ENCODE peak calls at places on chromosome 17, in five cellular contexts. G, W, J, L and Y are unnamed samples.
A peak's percentile ranks its signal among the peaks of the same experiment; 100 is the strongest.

GRCh38 chr17:79192503-79193500 is 118.2 kb downstream of the ENGASE start:
- DNase-seq in G (no peak), W (peak; percentile 23), J (no peak), L (peak; percentile 61), Y (peak; percentile 76)

GRCh38 chr17:44733753-44734152 is 25.0 kb upstream of the ADAM11 start:
- DNase-seq in G (no peak), W (no peak), J (no peak), L (no peak), Y (peak; percentile 53)

GRCh38 chr17:45256114-45256966 is 5.6 kb downstream of the SPATA32 start:
- DNase-seq in G (no peak), W (no peak), J (no peak), L (no peak), Y (no peak)

GRCh38 chr17:76871668-76872067 is 3.5 kb downstream of the MGAT5B start:
- DNase-seq in G (no peak), W (peak; percentile 8), J (no peak), L (no peak), Y (no peak)

GRCh38 chr17:16314859-16315258 is 38.4 kb downstream of the CENPV start:
- DNase-seq in G (no peak), W (no peak), J (no peak), L (no peak), Y (no peak)

GRCh38 chr17:58120195-58120822 is 27.9 kb upstream of the OR4D1 start:
- DNase-seq in G (no peak), W (peak; percentile 54), J (no peak), L (peak; percentile 74), Y (peak; percentile 75)

GRCh38 chr17:32314636-32315035 is 27.3 kb downstream of the C17orf75 start:
- DNase-seq in G (no peak), W (no peak), J (no peak), L (no peak), Y (no peak)

GRCh38 chr17:49471769-49472168 is 23.3 kb upstream of the NGFR start:
- DNase-seq in G (no peak), W (no peak), J (no peak), L (no peak), Y (no peak)

GRCh38 chr17:78016852-78017251 is 58.3 kb downstream of the TNRC6C start:
- DNase-seq in G (no peak), W (no peak), J (no peak), L (no peak), Y (no peak)

GRCh38 chr17:82848022-82848592 is 8.3 kb upstream of the ZNF750 start:
- DNase-seq in G (peak; percentile 77), W (peak; percentile 76), J (no peak), L (peak; percentile 85), Y (no peak)

GRCh38 chr17:73569758-73570319 is 74.4 kb downstream of the SDK2 start:
- DNase-seq in G (no peak), W (no peak), J (no peak), L (no peak), Y (no peak)

GRCh38 chr17:81885869-81886548 is 5.4 kb downstream of the ALYREF start:
- DNase-seq in G (no peak), W (peak; percentile 68), J (no peak), L (peak; percentile 39), Y (no peak)

GRCh38 chr17:73998246-73999220 is 204.9 kb upstream of the RPL38 start:
- DNase-seq in G (peak; percentile 71), W (no peak), J (no peak), L (no peak), Y (peak; percentile 85)

GRCh38 chr17:80071116-80071980 is 30.0 kb upstream of the GAA start:
- DNase-seq in G (peak; percentile 86), W (peak; percentile 65), J (peak; percentile 84), L (no peak), Y (no peak)

GRCh38 chr17:6753006-6753445 is 2.8 kb upstream of the XAF1 start:
- DNase-seq in G (no peak), W (peak; percentile 94), J (peak; percentile 69), L (peak; percentile 74), Y (no peak)

GRCh38 chr17:17401271-17401781 is 75.5 kb upstream of the MED9 start:
- DNase-seq in G (peak; percentile 74), W (peak; percentile 43), J (no peak), L (no peak), Y (no peak)

GRCh38 chr17:61185385-61185784 is 214.3 kb upstream of the TBX2 start:
- DNase-seq in G (no peak), W (no peak), J (no peak), L (no peak), Y (no peak)

GRCh38 chr17:75151893-75152292 is 2.4 kb downstream of the JPT1 start:
- DNase-seq in G (no peak), W (peak; percentile 53), J (no peak), L (no peak), Y (no peak)

GRCh38 chr17:63405741-63406261 is 40.3 kb downstream of the CYB561 start:
- DNase-seq in G (no peak), W (peak; percentile 85), J (no peak), L (peak; percentile 79), Y (no peak)

GRCh38 chr17:17191961-17192381 is 14.2 kb downstream of the PLD6 start:
- DNase-seq in G (no peak), W (peak; percentile 31), J (no peak), L (no peak), Y (no peak)

GRCh38 chr17:2854662-2855061 is 58.4 kb downstream of the RAP1GAP2 start:
- DNase-seq in G (no peak), W (no peak), J (no peak), L (no peak), Y (no peak)

GRCh38 chr17:81396722-81397313 is 1.6 kb downstream of the BAHCC1 start:
- DNase-seq in G (no peak), W (peak; percentile 41), J (no peak), L (peak; percentile 64), Y (peak; percentile 81)

GRCh38 chr17:82403662-82404660 is 14.2 kb upstream of the HEXD start:
- DNase-seq in G (no peak), W (no peak), J (no peak), L (no peak), Y (no peak)

GRCh38 chr17:32341141-32341856 is 674 bp downstream of the C17orf75 start:
- DNase-seq in G (no peak), W (peak; percentile 29), J (peak; percentile 46), L (peak; percentile 35), Y (no peak)

GRCh38 chr17:17079336-17079735 is 37.1 kb downstream of the MPRIP start:
- DNase-seq in G (no peak), W (no peak), J (no peak), L (no peak), Y (no peak)

GRCh38 chr17:83012161-83012800 is 67.1 kb upstream of the METRNL start:
- DNase-seq in G (no peak), W (no peak), J (no peak), L (no peak), Y (no peak)

GRCh38 chr17:81058263-81058871 is 23.4 kb downstream of the BAIAP2 start:
- DNase-seq in G (no peak), W (no peak), J (no peak), L (no peak), Y (no peak)

GRCh38 chr17:75842411-75842810 is 1.8 kb downstream of the UNC13D start:
- DNase-seq in G (no peak), W (no peak), J (no peak), L (no peak), Y (no peak)

GRCh38 chr17:57406131-57406980 is 150.0 kb downstream of the MSI2 start:
- DNase-seq in G (no peak), W (peak; percentile 96), J (no peak), L (peak; percentile 32), Y (no peak)

GRCh38 chr17:73584987-73585386 is 59.3 kb downstream of the SDK2 start:
- DNase-seq in G (no peak), W (no peak), J (no peak), L (no peak), Y (no peak)

GRCh38 chr17:81440511-81441244 is 45.4 kb downstream of the BAHCC1 start:
- DNase-seq in G (no peak), W (no peak), J (no peak), L (peak; percentile 16), Y (peak; percentile 65)

GRCh38 chr17:49553676-49554335 is 21.9 kb upstream of the NXPH3 start:
- DNase-seq in G (no peak), W (no peak), J (no peak), L (no peak), Y (peak; percentile 36)

GRCh38 chr17:17051791-17052461 is 9.7 kb downstream of the MPRIP start:
- DNase-seq in G (peak; percentile 73), W (no peak), J (no peak), L (no peak), Y (no peak)

GRCh38 chr17:69757794-69758430 is 317.1 kb upstream of the KCNJ16 start:
- DNase-seq in G (no peak), W (peak; percentile 89), J (no peak), L (peak; percentile 90), Y (no peak)

GRCh38 chr17:78828470-78829185 is 12.0 kb downstream of the USP36 start:
- DNase-seq in G (no peak), W (peak; percentile 56), J (no peak), L (peak; percentile 41), Y (no peak)

GRCh38 chr17:35809855-35810461 is 674 bp downstream of the TAF15 start:
- DNase-seq in G (no peak), W (peak; percentile 39), J (no peak), L (no peak), Y (no peak)

GRCh38 chr17:35808240-35808961 is 883 bp upstream of the TAF15 start:
- DNase-seq in G (no peak), W (no peak), J (no peak), L (no peak), Y (no peak)

GRCh38 chr17:35811759-35812158 is 2.5 kb downstream of the TAF15 start:
- DNase-seq in G (no peak), W (no peak), J (no peak), L (no peak), Y (no peak)

GRCh38 chr17:35808962-35809854 is at the start of gene TAF15:
- DNase-seq in G (peak; percentile 97), W (peak; percentile 100), J (peak; percentile 95), L (peak; percentile 99), Y (peak; percentile 99)

GRCh38 chr17:35812456-35812855 is 3.2 kb downstream of the TAF15 start:
- DNase-seq in G (no peak), W (no peak), J (no peak), L (peak; percentile 56), Y (no peak)
- H3K4me1 ChIP-seq in G (peaks cover 23% of the 10 kb centered on the region), W (peaks cover 13% of the 10 kb centered on the region), J (peaks cover 45% of the 10 kb centered on the region), L (peaks cover 35% of the 10 kb centered on the region), Y (peaks cover 12% of the 10 kb centered on the region)

GRCh38 chr17:67487506-67487905 is 110.4 kb downstream of the PITPNC1 start:
- DNase-seq in G (no peak), W (peak; percentile 30), J (no peak), L (no peak), Y (no peak)
- H3K4me1 ChIP-seq in G (no peaks in the 10 kb centered on the region), W (peaks cover 19% of the 10 kb centered on the region), J (peaks cover 35% of the 10 kb centered on the region), L (peaks cover 39% of the 10 kb centered on the region), Y (no peaks in the 10 kb centered on the region)

GRCh38 chr17:42387221-42387657 is 1.0 kb downstream of the STAT3 start:
- DNase-seq in G (no peak), W (peak; percentile 76), J (no peak), L (peak; percentile 94), Y (no peak)
- H3K4me1 ChIP-seq in G (peaks cover 28% of the 10 kb centered on the region), W (peaks cover 16% of the 10 kb centered on the region), J (peaks cover 57% of the 10 kb centered on the region), L (peaks cover 29% of the 10 kb centered on the region), Y (peaks cover 23% of the 10 kb centered on the region)

GRCh38 chr17:50728881-50729765 is 9.7 kb downstream of the LUC7L3 start:
- DNase-seq in G (no peak), W (no peak), J (no peak), L (no peak), Y (no peak)
- H3K4me1 ChIP-seq in G (peaks cover 27% of the 10 kb centered on the region), W (peaks cover 6% of the 10 kb centered on the region), J (peaks cover 71% of the 10 kb centered on the region), L (peaks cover 29% of the 10 kb centered on the region), Y (peaks cover 29% of the 10 kb centered on the region)